ENCODE peak calls at places on chromosome 9, in nine cellular contexts. D, S, F, I, Q, C, V, Z and K are unnamed samples.

GRCh38 chr9:68844623-68845612 is 139.9 kb downstream of the PIP5K1B start:
- DNase-seq in D (peak), S (peak), F (no peak), I (peak), Q (peak), C (peak), V (peak), Z (peak), K (peak)

GRCh38 chr9:130948266-130948665 is 9.2 kb upstream of the FIBCD1 start:
- DNase-seq in D (no peak), S (no peak), F (no peak), I (no peak), Q (no peak), C (no peak), V (no peak), Z (no peak), K (no peak)

GRCh38 chr9:72635197-72635596 is 113.8 kb downstream of the TMC1 start:
- DNase-seq in D (peak), S (no peak), F (no peak), I (peak), Q (no peak), C (no peak), V (peak), Z (no peak), K (peak)

GRCh38 chr9:20623021-20623747 is 885 bp upstream of the MLLT3 start:
- DNase-seq in D (peak), S (peak), F (no peak), I (no peak), Q (peak), C (no peak), V (peak), Z (no peak), K (peak)

GRCh38 chr9:32644698-32645097 is 9.2 kb upstream of the TAF1L start:
- DNase-seq in D (no peak), S (no peak), F (peak), I (no peak), Q (no peak), C (peak), V (no peak), Z (peak), K (no peak)

GRCh38 chr9:34701023-34701768 is 8.7 kb downstream of the CCL21 start:
- DNase-seq in D (peak), S (peak), F (no peak), I (peak), Q (no peak), C (peak), V (peak), Z (peak), K (peak)

GRCh38 chr9:95528908-95529502 is 12.2 kb upstream of the PTCH1 start:
- DNase-seq in D (no peak), S (no peak), F (no peak), I (no peak), Q (no peak), C (no peak), V (no peak), Z (no peak), K (no peak)

GRCh38 chr9:106084702-106085101 is 390.4 kb downstream of the TMEM38B start:
- DNase-seq in D (no peak), S (no peak), F (no peak), I (no peak), Q (no peak), C (no peak), V (no peak), Z (no peak), K (no peak)

GRCh38 chr9:98706651-98707103 is 2.1 kb downstream of the GABBR2 start:
- DNase-seq in D (no peak), S (no peak), F (no peak), I (no peak), Q (no peak), C (peak), V (no peak), Z (peak), K (no peak)

GRCh38 chr9:115650768-115651167 is 502.8 kb upstream of the PAPPA start:
- DNase-seq in D (no peak), S (no peak), F (peak), I (no peak), Q (no peak), C (peak), V (no peak), Z (peak), K (no peak)

GRCh38 chr9:81801190-81801589 is 111.8 kb upstream of the TLE1 start:
- DNase-seq in D (no peak), S (no peak), F (no peak), I (no peak), Q (no peak), C (peak), V (no peak), Z (no peak), K (no peak)

GRCh38 chr9:37390759-37391158 is 31.7 kb upstream of the GRHPR start:
- DNase-seq in D (peak), S (peak), F (no peak), I (peak), Q (no peak), C (no peak), V (peak), Z (peak), K (peak)

GRCh38 chr9:101601904-101602765 is 7.4 kb upstream of the PPP3R2 start:
- DNase-seq in D (peak), S (no peak), F (peak), I (peak), Q (peak), C (peak), V (peak), Z (peak), K (no peak)

GRCh38 chr9:9499546-9499945 is 1113.3 kb downstream of the PTPRD start:
- DNase-seq in D (no peak), S (no peak), F (no peak), I (no peak), Q (no peak), C (no peak), V (no peak), Z (no peak), K (no peak)

GRCh38 chr9:16561121-16561520 is 309.3 kb downstream of the BNC2 start:
- DNase-seq in D (no peak), S (no peak), F (no peak), I (no peak), Q (no peak), C (no peak), V (no peak), Z (peak), K (no peak)

GRCh38 chr9:107214915-107215314 is 68.2 kb upstream of the RAD23B start:
- DNase-seq in D (no peak), S (no peak), F (no peak), I (no peak), Q (no peak), C (peak), V (no peak), Z (peak), K (no peak)

GRCh38 chr9:78369644-78370219 is 72.8 kb downstream of the PSAT1 start:
- DNase-seq in D (peak), S (peak), F (peak), I (peak), Q (peak), C (peak), V (peak), Z (peak), K (peak)

GRCh38 chr9:101341958-101342357 is 42.8 kb downstream of the BAAT start:
- DNase-seq in D (no peak), S (no peak), F (no peak), I (no peak), Q (no peak), C (no peak), V (no peak), Z (no peak), K (no peak)

GRCh38 chr9:3482578-3482977 is 43.2 kb downstream of the RFX3 start:
- DNase-seq in D (no peak), S (no peak), F (no peak), I (no peak), Q (no peak), C (no peak), V (no peak), Z (no peak), K (no peak)

GRCh38 chr9:120040896-120041295 is 539.1 kb downstream of the CDK5RAP2 start:
- DNase-seq in D (no peak), S (no peak), F (no peak), I (no peak), Q (no peak), C (no peak), V (no peak), Z (peak), K (no peak)

GRCh38 chr9:98185611-98186171 is 6.7 kb downstream of the CORO2A start:
- DNase-seq in D (no peak), S (no peak), F (no peak), I (no peak), Q (no peak), C (no peak), V (no peak), Z (no peak), K (no peak)

GRCh38 chr9:88476491-88477271 is 58.3 kb upstream of the NXNL2 start:
- DNase-seq in D (peak), S (no peak), F (no peak), I (no peak), Q (peak), C (peak), V (no peak), Z (peak), K (no peak)

GRCh38 chr9:93116049-93116961 is 17.7 kb downstream of the NINJ1 start:
- DNase-seq in D (no peak), S (no peak), F (peak), I (no peak), Q (no peak), C (peak), V (no peak), Z (peak), K (peak)

GRCh38 chr9:135811796-135812195 is 95.5 kb downstream of the CAMSAP1 start:
- DNase-seq in D (no peak), S (no peak), F (no peak), I (no peak), Q (no peak), C (peak), V (no peak), Z (peak), K (no peak)

GRCh38 chr9:95005276-95006141 is 279.0 kb downstream of the AOPEP start:
- DNase-seq in D (peak), S (no peak), F (no peak), I (peak), Q (no peak), C (no peak), V (no peak), Z (no peak), K (no peak)

GRCh38 chr9:87137718-87138117 is 190.4 kb upstream of the GAS1 start:
- DNase-seq in D (no peak), S (no peak), F (no peak), I (no peak), Q (no peak), C (no peak), V (no peak), Z (no peak), K (no peak)

GRCh38 chr9:4106744-4107143 is 193.1 kb downstream of the GLIS3 start:
- DNase-seq in D (no peak), S (no peak), F (no peak), I (no peak), Q (no peak), C (peak), V (no peak), Z (no peak), K (no peak)

GRCh38 chr9:86944974-86945867 is 2.1 kb downstream of the GAS1 start:
- DNase-seq in D (peak), S (peak), F (no peak), I (no peak), Q (no peak), C (peak), V (no peak), Z (peak), K (no peak)

GRCh38 chr9:93898026-93898425 is 57.1 kb downstream of the BARX1 start:
- DNase-seq in D (no peak), S (no peak), F (no peak), I (no peak), Q (no peak), C (no peak), V (no peak), Z (no peak), K (no peak)

GRCh38 chr9:135776893-135777622 is 75.1 kb downstream of the KCNT1 start:
- DNase-seq in D (no peak), S (no peak), F (no peak), I (no peak), Q (no peak), C (no peak), V (no peak), Z (no peak), K (no peak)

GRCh38 chr9:74517188-74517587 is 20.1 kb downstream of the RORB start:
- DNase-seq in D (no peak), S (no peak), F (no peak), I (no peak), Q (no peak), C (no peak), V (no peak), Z (no peak), K (no peak)

GRCh38 chr9:104868687-104869404 is 59.1 kb downstream of the ABCA1 start:
- DNase-seq in D (peak), S (peak), F (peak), I (peak), Q (no peak), C (peak), V (peak), Z (peak), K (no peak)

GRCh38 chr9:30075451-30076199 is 2308.8 kb upstream of the ACO1 start:
- DNase-seq in D (no peak), S (no peak), F (no peak), I (peak), Q (no peak), C (no peak), V (peak), Z (no peak), K (peak)

GRCh38 chr9:135612437-135612836 is 26.9 kb downstream of the GLT6D1 start:
- DNase-seq in D (no peak), S (no peak), F (no peak), I (no peak), Q (no peak), C (no peak), V (no peak), Z (no peak), K (no peak)

GRCh38 chr9:132596200-132596599 is 13.8 kb downstream of the BARHL1 start:
- DNase-seq in D (no peak), S (no peak), F (no peak), I (no peak), Q (no peak), C (no peak), V (no peak), Z (no peak), K (no peak)

GRCh38 chr9:132594412-132594811 is 12.0 kb downstream of the BARHL1 start:
- DNase-seq in D (no peak), S (no peak), F (no peak), I (no peak), Q (no peak), C (no peak), V (no peak), Z (no peak), K (no peak)

GRCh38 chr9:132597073-132597775 is 14.8 kb downstream of the BARHL1 start:
- DNase-seq in D (no peak), S (no peak), F (no peak), I (no peak), Q (no peak), C (no peak), V (no peak), Z (peak), K (no peak)

GRCh38 chr9:132592451-132592850 is 10.0 kb downstream of the BARHL1 start:
- DNase-seq in D (peak), S (no peak), F (no peak), I (no peak), Q (no peak), C (no peak), V (no peak), Z (no peak), K (no peak)

DNA sequence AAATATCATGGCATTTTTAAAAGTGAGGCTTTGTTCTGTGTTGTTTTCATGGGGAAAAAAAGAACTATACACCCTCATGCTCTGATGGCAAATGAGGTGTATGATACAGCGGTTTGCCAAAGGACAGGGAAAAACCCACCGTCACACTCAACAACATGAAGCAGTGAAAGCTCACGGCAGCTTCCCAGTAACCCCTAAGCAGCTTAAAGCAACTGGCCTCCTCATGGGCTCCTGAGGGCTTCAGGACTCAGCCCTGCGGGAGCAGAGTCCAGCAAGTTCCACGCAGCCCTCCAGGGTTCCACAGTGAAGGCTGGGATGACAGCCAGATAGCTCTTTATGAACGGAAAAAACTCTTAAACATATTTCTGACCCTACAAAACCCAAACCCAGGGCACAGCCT is 12.9 kb downstream of the BARHL1 start:
- DNase-seq in D (peak), S (no peak), F (no peak), I (no peak), Q (no peak), C (no peak), V (no peak), Z (no peak), K (no peak)
- TF ChIP-seq CTCF in D (no peak), S (no peak), F (no peak), I (no peak), Q (no peak), C (no peak), V (no peak), Z (no peak), K (no peak)

GRCh38 chr9:109138421-109138820 is 18.7 kb upstream of the TMEM245 start:
- DNase-seq in D (no peak), S (no peak), F (no peak), I (no peak), Q (no peak), C (no peak), V (no peak), Z (no peak), K (no peak)

GRCh38 chr9:109141375-109141774 is 21.6 kb upstream of the TMEM245 start:
- DNase-seq in D (peak), S (no peak), F (no peak), I (no peak), Q (no peak), C (no peak), V (no peak), Z (no peak), K (no peak)

GRCh38 chr9:109145062-109145461 is 22.0 kb downstream of the FRRS1L start:
- DNase-seq in D (no peak), S (no peak), F (no peak), I (no peak), Q (no peak), C (no peak), V (no peak), Z (no peak), K (no peak)

GRCh38 chr9:109139851-109140250 is 20.1 kb upstream of the TMEM245 start:
- DNase-seq in D (no peak), S (no peak), F (no peak), I (no peak), Q (no peak), C (no peak), V (no peak), Z (no peak), K (no peak)

DNA sequence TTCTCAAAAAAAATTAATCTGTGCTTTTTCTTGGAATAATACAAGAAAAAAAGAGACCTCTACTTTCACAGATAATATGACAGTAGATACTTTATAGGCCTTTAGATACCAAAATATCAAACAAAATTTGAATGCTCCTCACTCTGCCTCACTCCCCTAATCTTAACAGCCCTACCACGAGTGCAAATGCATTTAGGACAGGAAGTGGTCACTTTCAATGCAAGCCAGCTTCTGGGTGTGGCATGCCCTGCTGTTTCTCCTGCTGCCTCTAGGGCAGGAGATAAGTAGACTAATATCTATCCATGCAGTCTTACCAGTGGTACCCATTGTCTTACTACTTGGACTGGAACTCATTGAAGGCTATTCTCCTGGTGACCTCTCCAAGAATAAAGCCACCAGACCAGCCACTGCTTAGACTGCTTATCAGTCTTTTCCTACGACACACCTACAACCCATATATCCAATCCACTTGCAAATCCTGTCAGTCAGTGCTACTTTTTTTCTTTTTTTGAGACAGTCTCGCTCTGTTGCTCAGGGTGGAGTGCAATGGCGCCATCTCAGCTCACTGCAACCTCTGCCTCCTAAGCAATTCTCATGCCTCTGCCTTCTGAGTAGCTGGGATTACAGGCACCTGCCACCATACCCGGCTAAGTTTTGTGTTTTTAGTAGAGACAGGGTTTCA is 23.0 kb downstream of the FRRS1L start:
- DNase-seq in D (peak), S (no peak), F (no peak), I (peak), Q (peak), C (peak), V (peak), Z (peak), K (peak)
- TF ChIP-seq CTCF in D (peak), S (peak), F (peak), I (peak), Q (peak), C (peak), V (no peak), Z (peak), K (peak)

DNA sequence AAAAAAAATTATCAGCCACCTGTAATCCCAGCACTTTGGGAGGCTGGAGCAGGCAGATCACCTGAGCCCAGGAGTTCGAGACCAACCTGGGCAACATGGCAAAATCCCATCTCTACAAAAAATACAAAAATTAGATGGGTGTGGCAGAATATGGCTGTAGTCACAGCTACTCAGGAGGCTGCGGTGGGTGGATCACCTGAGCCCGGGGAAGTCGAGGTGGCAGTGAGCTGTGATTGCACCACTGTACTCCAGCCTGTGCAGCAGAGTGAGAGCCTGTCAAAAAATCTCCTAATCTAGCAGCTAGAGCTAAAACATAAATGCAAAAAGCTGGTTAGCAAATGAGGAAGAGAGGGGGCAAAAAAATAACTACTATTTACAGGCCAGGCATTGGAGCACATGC is 12.0 kb downstream of the PSMB7 start:
- DNase-seq in D (no peak), S (no peak), F (no peak), I (no peak), Q (no peak), C (no peak), V (no peak), Z (no peak), K (no peak)
- TF ChIP-seq CTCF in D (no peak), S (no peak), F (no peak), I (no peak), Q (no peak), C (no peak), V (no peak), Z (no peak), K (no peak)

GRCh38 chr9:83403864-83404263 is 134.3 kb downstream of the FRMD3 start:
- DNase-seq in D (no peak), S (no peak), F (peak), I (no peak), Q (no peak), C (peak), V (no peak), Z (peak), K (no peak)

GRCh38 chr9:83401328-83401895 is 136.8 kb downstream of the FRMD3 start:
- DNase-seq in D (peak), S (no peak), F (no peak), I (no peak), Q (no peak), C (peak), V (no peak), Z (peak), K (no peak)

GRCh38 chr9:83406901-83407300 is 131.3 kb downstream of the FRMD3 start:
- DNase-seq in D (no peak), S (no peak), F (no peak), I (no peak), Q (no peak), C (no peak), V (no peak), Z (no peak), K (no peak)

GRCh38 chr9:83410701-83411100 is 127.5 kb downstream of the FRMD3 start:
- DNase-seq in D (no peak), S (no peak), F (no peak), I (no peak), Q (no peak), C (no peak), V (no peak), Z (no peak), K (no peak)

DNA sequence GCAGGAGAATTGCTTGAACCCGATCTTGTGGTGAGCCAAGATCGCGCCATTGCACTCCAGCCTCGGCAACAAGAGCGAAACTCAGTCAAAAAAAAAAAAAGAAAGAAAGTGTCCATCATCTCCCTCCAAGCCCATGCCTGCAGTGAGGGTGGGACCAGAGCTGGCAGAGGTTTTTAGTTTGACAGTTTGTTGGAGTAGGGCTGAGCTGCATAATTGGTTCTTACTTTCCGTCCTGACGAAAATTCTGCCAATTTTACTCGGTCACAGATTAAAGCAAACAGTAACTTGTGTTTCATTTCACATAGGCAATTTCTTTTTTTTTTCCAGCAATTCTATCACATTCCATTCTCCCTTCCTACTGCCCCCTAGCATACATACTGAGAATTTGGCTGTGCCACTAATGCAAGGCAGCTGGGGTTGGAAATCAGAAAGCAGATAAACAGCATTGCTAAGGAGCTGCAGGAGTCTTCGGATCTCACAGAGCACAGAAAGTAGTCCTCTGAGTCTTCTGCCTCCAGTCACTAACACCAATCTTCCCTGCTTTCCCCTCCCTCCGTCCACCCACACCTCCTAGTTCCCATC is 132.4 kb downstream of the FRMD3 start:
- DNase-seq in D (no peak), S (no peak), F (no peak), I (no peak), Q (no peak), C (peak), V (no peak), Z (peak), K (no peak)
- TF ChIP-seq CTCF in D (peak), S (no peak), F (peak), I (no peak), Q (no peak), C (peak), V (no peak), Z (peak), K (no peak)